ENCODE peak calls at places on chromosomes 16 and 17, in five cellular contexts. One of them, this sample, is unnamed.

GRCh38 chr16:48511071-48511540 is 98.9 kb downstream of the N4BP1 start:
- DNase-seq in CD4-positive, alpha-beta T cell: no peak
- DNase-seq in gastrocnemius medialis: no peak
- DNase-seq in HCT116: no peak
- DNase-seq in MM.1S: no peak
- DNase-seq in this sample: no peak

GRCh38 chr17:59619313-59620063 is at the start of gene CLTC:
- DNase-seq in CD4-positive, alpha-beta T cell: peak; percentile 86
- DNase-seq in gastrocnemius medialis: peak; percentile 86
- DNase-seq in HCT116: peak; percentile 99
- DNase-seq in MM.1S: peak; percentile 95
- DNase-seq in this sample: peak; percentile 85

GRCh38 chr17:79077587-79077986 is 3.0 kb downstream of the ENGASE start:
- DNase-seq in CD4-positive, alpha-beta T cell: no peak
- DNase-seq in gastrocnemius medialis: no peak
- DNase-seq in HCT116: no peak
- DNase-seq in MM.1S: no peak
- DNase-seq in this sample: no peak

GRCh38 chr16:79825002-79825401 is 224.5 kb upstream of the MAF start:
- DNase-seq in CD4-positive, alpha-beta T cell: no peak
- DNase-seq in gastrocnemius medialis: no peak
- DNase-seq in HCT116: no peak
- DNase-seq in MM.1S: no peak
- DNase-seq in this sample: no peak

GRCh38 chr16:57304169-57305061 is 19.9 kb upstream of the PLLP start:
- DNase-seq in CD4-positive, alpha-beta T cell: no peak
- DNase-seq in gastrocnemius medialis: no peak
- DNase-seq in HCT116: no peak
- DNase-seq in MM.1S: no peak
- DNase-seq in this sample: no peak

GRCh38 chr16:56606688-56607618 is 1.4 kb upstream of the MT2A start:
- DNase-seq in CD4-positive, alpha-beta T cell: no peak
- DNase-seq in gastrocnemius medialis: peak; percentile 92
- DNase-seq in HCT116: peak; percentile 75
- DNase-seq in MM.1S: no peak
- DNase-seq in this sample: no peak

GRCh38 chr16:56626685-56627084 is 1.1 kb downstream of the MT1E start:
- DNase-seq in CD4-positive, alpha-beta T cell: no peak
- DNase-seq in gastrocnemius medialis: no peak
- DNase-seq in HCT116: no peak
- DNase-seq in MM.1S: no peak
- DNase-seq in this sample: no peak

GRCh38 chr16:85052536-85052935 is 24.9 kb downstream of the KIAA0513 start:
- DNase-seq in CD4-positive, alpha-beta T cell: no peak
- DNase-seq in gastrocnemius medialis: no peak
- DNase-seq in HCT116: no peak
- DNase-seq in MM.1S: no peak
- DNase-seq in this sample: no peak

GRCh38 chr17:2053380-2054261 is 1.3 kb upstream of the HIC1 start:
- DNase-seq in CD4-positive, alpha-beta T cell: peak; percentile 58
- DNase-seq in gastrocnemius medialis: no peak
- DNase-seq in HCT116: no peak
- DNase-seq in MM.1S: peak; percentile 71
- DNase-seq in this sample: no peak

GRCh38 chr16:28101533-28101890 is 38.0 kb upstream of the GSG1L start:
- DNase-seq in CD4-positive, alpha-beta T cell: no peak
- DNase-seq in gastrocnemius medialis: no peak
- DNase-seq in HCT116: no peak
- DNase-seq in MM.1S: no peak
- DNase-seq in this sample: no peak

GRCh38 chr16:49587511-49587910 is 213.9 kb downstream of the C16orf78 start:
- DNase-seq in CD4-positive, alpha-beta T cell: no peak
- DNase-seq in gastrocnemius medialis: no peak
- DNase-seq in HCT116: no peak
- DNase-seq in MM.1S: no peak
- DNase-seq in this sample: no peak

GRCh38 chr17:59558039-59558438 is 7.4 kb upstream of the DHX40 start:
- DNase-seq in CD4-positive, alpha-beta T cell: no peak
- DNase-seq in gastrocnemius medialis: no peak
- DNase-seq in HCT116: no peak
- DNase-seq in MM.1S: no peak
- DNase-seq in this sample: no peak

GRCh38 chr16:183005-183404 is 2.7 kb downstream of the HBQ1 start:
- DNase-seq in CD4-positive, alpha-beta T cell: no peak
- DNase-seq in gastrocnemius medialis: no peak
- DNase-seq in HCT116: no peak
- DNase-seq in MM.1S: no peak
- DNase-seq in this sample: no peak

GRCh38 chr17:27038676-27039075 is 255.2 kb upstream of the WSB1 start:
- DNase-seq in CD4-positive, alpha-beta T cell: no peak
- DNase-seq in gastrocnemius medialis: no peak
- DNase-seq in HCT116: peak; percentile 16
- DNase-seq in MM.1S: no peak
- DNase-seq in this sample: no peak

GRCh38 chr17:81291662-81292061 is 3.4 kb downstream of the SLC38A10 start:
- DNase-seq in CD4-positive, alpha-beta T cell: peak; percentile 66
- DNase-seq in gastrocnemius medialis: peak; percentile 54
- DNase-seq in HCT116: peak; percentile 65
- DNase-seq in MM.1S: peak; percentile 32
- DNase-seq in this sample: peak; percentile 83

GRCh38 chr16:21121150-21121549 is 29.5 kb downstream of the DNAH3 start:
- DNase-seq in CD4-positive, alpha-beta T cell: no peak
- DNase-seq in gastrocnemius medialis: no peak
- DNase-seq in HCT116: no peak
- DNase-seq in MM.1S: no peak
- DNase-seq in this sample: no peak

GRCh38 chr17:68514809-68515208 is 2.6 kb downstream of the PRKAR1A start:
- DNase-seq in CD4-positive, alpha-beta T cell: no peak
- DNase-seq in gastrocnemius medialis: no peak
- DNase-seq in HCT116: no peak
- DNase-seq in MM.1S: no peak
- DNase-seq in this sample: no peak

GRCh38 chr17:68829211-68829610 is 126.0 kb downstream of the ABCA8 start:
- DNase-seq in CD4-positive, alpha-beta T cell: no peak
- DNase-seq in gastrocnemius medialis: no peak
- DNase-seq in HCT116: no peak
- DNase-seq in MM.1S: no peak
- DNase-seq in this sample: no peak

GRCh38 chr17:44518032-44518431 is 14.8 kb upstream of the GPATCH8 start:
- DNase-seq in CD4-positive, alpha-beta T cell: no peak
- DNase-seq in gastrocnemius medialis: no peak
- DNase-seq in HCT116: no peak
- DNase-seq in MM.1S: no peak
- DNase-seq in this sample: no peak

GRCh38 chr16:29702307-29702706 is 23.3 kb downstream of the QPRT start:
- DNase-seq in CD4-positive, alpha-beta T cell: no peak
- DNase-seq in gastrocnemius medialis: no peak
- DNase-seq in HCT116: no peak
- DNase-seq in MM.1S: peak; percentile 30
- DNase-seq in this sample: no peak

GRCh38 chr16:69937465-69937951 is 13.6 kb upstream of the CLEC18A start:
- DNase-seq in CD4-positive, alpha-beta T cell: no peak
- DNase-seq in gastrocnemius medialis: no peak
- DNase-seq in HCT116: no peak
- DNase-seq in MM.1S: no peak
- DNase-seq in this sample: no peak

GRCh38 chr17:37417852-37418251 is 11.2 kb downstream of the TADA2A start:
- DNase-seq in CD4-positive, alpha-beta T cell: no peak
- DNase-seq in gastrocnemius medialis: no peak
- DNase-seq in HCT116: no peak
- DNase-seq in MM.1S: no peak
- DNase-seq in this sample: no peak

DNA sequence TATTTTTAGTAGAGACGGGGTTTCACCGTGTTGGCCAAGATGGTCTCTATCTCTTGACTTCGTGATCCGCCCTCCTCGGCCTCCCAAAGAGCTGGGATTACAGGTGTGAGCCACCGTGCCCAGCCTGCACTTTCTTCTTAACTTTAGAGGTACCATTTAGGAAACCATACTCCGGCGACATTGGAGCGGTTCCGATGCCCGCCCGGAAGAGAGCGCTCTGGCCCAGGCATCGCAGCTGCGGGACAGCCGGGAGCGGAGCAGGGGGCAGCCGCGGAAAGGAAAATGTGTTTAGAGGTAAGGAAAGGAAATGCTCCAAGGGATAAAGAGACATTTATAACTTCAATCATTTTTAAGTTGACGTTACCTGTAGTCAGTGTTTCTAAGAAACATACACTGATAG is 6.0 kb upstream of the HS3ST3B1 start:
- DNase-seq in CD4-positive, alpha-beta T cell: no peak
- DNase-seq in gastrocnemius medialis: no peak
- DNase-seq in HCT116: no peak
- DNase-seq in MM.1S: no peak
- DNase-seq in this sample: no peak
- TF ChIP-seq CTCF in CD4-positive, alpha-beta T cell: peak; percentile 38
- TF ChIP-seq CTCF in gastrocnemius medialis: no peak
- TF ChIP-seq CTCF in HCT116: no peak
- TF ChIP-seq CTCF in MM.1S: no peak
- TF ChIP-seq CTCF in this sample: no peak

DNA sequence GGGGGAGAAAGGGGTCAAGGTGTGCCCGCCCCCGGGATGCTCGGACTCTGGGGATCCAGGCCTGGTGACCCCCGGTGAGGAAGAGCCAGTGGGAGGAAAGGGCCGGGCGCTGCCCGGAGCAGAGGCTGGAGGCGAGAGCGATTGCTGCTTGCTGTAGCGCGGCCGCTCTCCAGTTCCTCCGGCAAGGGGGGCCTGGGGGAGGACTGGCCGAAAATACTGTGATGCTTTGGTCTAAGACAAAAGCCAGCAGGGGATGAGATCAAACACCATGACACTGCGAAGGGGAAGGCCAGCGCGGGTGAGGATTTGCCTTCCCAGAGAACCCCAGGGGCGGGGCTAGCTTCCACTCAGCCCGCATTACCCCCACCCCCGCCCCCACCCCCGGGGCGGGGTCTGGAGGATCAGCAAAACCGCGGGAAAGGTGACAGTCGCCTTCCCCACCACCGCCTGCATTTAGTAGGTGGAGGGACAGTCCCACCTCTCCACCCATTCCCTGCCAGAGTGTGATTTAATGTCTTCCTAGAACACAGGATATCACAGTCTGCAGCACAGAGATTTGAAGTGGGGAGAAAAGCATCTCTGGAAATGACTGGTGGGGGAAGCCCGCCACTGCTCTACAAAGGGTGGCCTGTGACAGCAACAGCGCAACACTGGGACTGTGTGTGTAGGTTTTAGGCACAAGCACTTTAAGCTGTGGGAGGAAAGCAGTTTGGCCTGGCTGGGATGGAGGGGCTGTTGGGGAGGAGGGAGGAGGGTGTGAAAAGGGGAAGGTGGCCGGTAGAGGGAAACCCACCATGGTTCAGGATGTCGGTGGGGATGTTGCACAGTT is 25.7 kb downstream of the MRC2 start:
- DNase-seq in CD4-positive, alpha-beta T cell: peak; percentile 40
- DNase-seq in gastrocnemius medialis: no peak
- DNase-seq in HCT116: no peak
- DNase-seq in MM.1S: peak; percentile 34
- DNase-seq in this sample: no peak
- TF ChIP-seq CTCF in CD4-positive, alpha-beta T cell: no peak
- TF ChIP-seq CTCF in gastrocnemius medialis: no peak
- TF ChIP-seq CTCF in HCT116: no peak
- TF ChIP-seq CTCF in MM.1S: no peak
- TF ChIP-seq CTCF in this sample: no peak

GRCh38 chr17:75271233-75271954 is 363 bp upstream of the MIF4GD start:
- DNase-seq in CD4-positive, alpha-beta T cell: peak; percentile 78
- DNase-seq in gastrocnemius medialis: peak; percentile 58
- DNase-seq in HCT116: no peak
- DNase-seq in MM.1S: peak; percentile 87
- DNase-seq in this sample: peak; percentile 78

GRCh38 chr17:75270966-75271232 is at the start of gene MIF4GD:
- DNase-seq in CD4-positive, alpha-beta T cell: no peak
- DNase-seq in gastrocnemius medialis: no peak
- DNase-seq in HCT116: no peak
- DNase-seq in MM.1S: no peak
- DNase-seq in this sample: no peak

GRCh38 chr17:75271955-75272847 is 1.2 kb upstream of the MIF4GD start:
- DNase-seq in CD4-positive, alpha-beta T cell: no peak
- DNase-seq in gastrocnemius medialis: no peak
- DNase-seq in HCT116: no peak
- DNase-seq in MM.1S: peak; percentile 34
- DNase-seq in this sample: no peak

GRCh38 chr17:75268931-75269330 is 2.1 kb downstream of the MIF4GD start:
- DNase-seq in CD4-positive, alpha-beta T cell: no peak
- DNase-seq in gastrocnemius medialis: no peak
- DNase-seq in HCT116: no peak
- DNase-seq in MM.1S: no peak
- DNase-seq in this sample: no peak

DNA sequence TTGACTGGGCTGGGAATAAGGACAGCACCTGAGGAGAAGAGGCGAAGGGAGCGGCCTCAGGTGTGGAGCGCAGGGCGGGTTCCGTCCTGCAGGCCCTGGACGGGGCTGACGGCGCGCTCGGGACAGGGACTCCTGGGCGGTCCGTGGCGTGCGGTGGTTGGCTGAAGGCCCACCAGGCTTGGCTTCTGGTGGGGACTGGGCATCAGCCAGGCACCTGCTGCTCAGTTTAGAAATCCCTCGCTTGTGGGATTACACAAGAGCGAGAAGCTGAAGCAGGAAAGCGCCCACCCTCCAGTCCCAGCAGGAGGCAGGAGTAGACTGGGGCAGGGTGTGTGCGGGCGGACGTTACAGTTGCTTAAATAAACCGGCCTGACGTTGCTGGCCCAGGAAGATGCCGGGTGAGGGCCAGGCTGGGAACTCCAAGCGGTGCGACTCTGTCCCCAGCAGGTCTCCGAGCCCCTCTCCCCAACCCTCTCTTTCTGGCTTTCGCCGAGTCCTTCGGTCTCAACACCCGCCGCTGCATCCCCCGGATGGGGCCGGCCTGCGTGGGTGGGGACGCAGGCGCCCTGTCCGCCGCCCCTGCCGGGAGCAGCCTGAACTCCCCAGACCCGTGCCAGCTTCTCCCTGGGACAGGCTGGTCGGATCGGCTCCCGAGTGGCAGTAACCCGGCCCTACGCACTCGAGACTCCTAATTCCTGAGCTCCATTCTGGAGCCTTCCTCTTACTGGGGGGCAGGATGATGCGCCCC is 639 bp downstream of the MIF4GD start:
- DNase-seq in CD4-positive, alpha-beta T cell: peak; percentile 14
- DNase-seq in gastrocnemius medialis: peak; percentile 67
- DNase-seq in HCT116: peak; percentile 69
- DNase-seq in MM.1S: peak; percentile 57
- DNase-seq in this sample: peak; percentile 68
- TF ChIP-seq CTCF in CD4-positive, alpha-beta T cell: no peak
- TF ChIP-seq CTCF in gastrocnemius medialis: no peak
- TF ChIP-seq CTCF in HCT116: peak; percentile 51
- TF ChIP-seq CTCF in MM.1S: peak; percentile 42
- TF ChIP-seq CTCF in this sample: no peak

GRCh38 chr17:38453951-38454421 is 25.7 kb downstream of the ARHGAP23 start:
- DNase-seq in CD4-positive, alpha-beta T cell: no peak
- DNase-seq in gastrocnemius medialis: no peak
- DNase-seq in HCT116: no peak
- DNase-seq in MM.1S: no peak
- DNase-seq in this sample: no peak

GRCh38 chr17:38457577-38458371 is 29.5 kb downstream of the ARHGAP23 start:
- DNase-seq in CD4-positive, alpha-beta T cell: no peak
- DNase-seq in gastrocnemius medialis: no peak
- DNase-seq in HCT116: no peak
- DNase-seq in MM.1S: no peak
- DNase-seq in this sample: no peak

GRCh38 chr17:38455288-38455915 is 27.1 kb downstream of the ARHGAP23 start:
- DNase-seq in CD4-positive, alpha-beta T cell: no peak
- DNase-seq in gastrocnemius medialis: no peak
- DNase-seq in HCT116: no peak
- DNase-seq in MM.1S: no peak
- DNase-seq in this sample: no peak

GRCh38 chr17:38454528-38454927 is 26.3 kb downstream of the ARHGAP23 start:
- DNase-seq in CD4-positive, alpha-beta T cell: no peak
- DNase-seq in gastrocnemius medialis: peak; percentile 86
- DNase-seq in HCT116: peak; percentile 49
- DNase-seq in MM.1S: no peak
- DNase-seq in this sample: no peak

GRCh38 chr17:38456031-38456815 is 28.0 kb downstream of the ARHGAP23 start:
- DNase-seq in CD4-positive, alpha-beta T cell: no peak
- DNase-seq in gastrocnemius medialis: no peak
- DNase-seq in HCT116: no peak
- DNase-seq in MM.1S: no peak
- DNase-seq in this sample: no peak
- TF ChIP-seq CTCF in CD4-positive, alpha-beta T cell: no peak
- TF ChIP-seq CTCF in gastrocnemius medialis: no peak
- TF ChIP-seq CTCF in HCT116: peak; percentile 39
- TF ChIP-seq CTCF in MM.1S: no peak
- TF ChIP-seq CTCF in this sample: peak; percentile 49

This sample was measured in mesothelial cell of epicardium.